ENCODE peak calls at places on chromosomes 4 and X, in ten cellular contexts. One of them, this sample, is unnamed.

GRCh38 chrX:150770623-150771022 is 77.4 kb downstream of the MTMR1 start:
- DNase-seq in T-helper 2 cell: no peak
- DNase-seq in choroid plexus epithelial cell: no peak
- DNase-seq in NCI-H1105 treated with DMSO at 0.1 percent for 48 hours: no peak
- DNase-seq in left cardiac atrium: no peak
- DNase-seq in NCI-H82: peak
- DNase-seq in effector memory CD8-positive, alpha-beta T cell: no peak
- DNase-seq in neural progenitor cell: no peak
- DNase-seq in SK-MEL-5: no peak
- DNase-seq in GM23248: no peak
- DNase-seq in this sample: no peak

GRCh38 chrX:128464091-128464490 is 411.9 kb upstream of the ACTRT1 start:
- DNase-seq in GM23248: no peak
- DNase-seq in SK-MEL-5: no peak
- DNase-seq in NCI-H82: no peak
- DNase-seq in left cardiac atrium: no peak
- DNase-seq in effector memory CD8-positive, alpha-beta T cell: no peak
- DNase-seq in choroid plexus epithelial cell: no peak
- DNase-seq in neural progenitor cell: no peak
- DNase-seq in T-helper 2 cell: no peak
- DNase-seq in NCI-H1105 treated with DMSO at 0.1 percent for 48 hours: no peak
- DNase-seq in this sample: no peak

GRCh38 chr4:82293304-82293703 is 80.5 kb downstream of the HNRNPD start:
- DNase-seq in NCI-H82: no peak
- DNase-seq in choroid plexus epithelial cell: no peak
- DNase-seq in GM23248: no peak
- DNase-seq in NCI-H1105 treated with DMSO at 0.1 percent for 48 hours: no peak
- DNase-seq in T-helper 2 cell: no peak
- DNase-seq in SK-MEL-5: no peak
- DNase-seq in neural progenitor cell: no peak
- DNase-seq in left cardiac atrium: no peak
- DNase-seq in effector memory CD8-positive, alpha-beta T cell: no peak
- DNase-seq in this sample: no peak

GRCh38 chrX:96372313-96373046 is 312.2 kb upstream of the DIAPH2 start:
- DNase-seq in NCI-H82: peak
- DNase-seq in GM23248: peak
- DNase-seq in choroid plexus epithelial cell: peak
- DNase-seq in T-helper 2 cell: no peak
- DNase-seq in effector memory CD8-positive, alpha-beta T cell: no peak
- DNase-seq in SK-MEL-5: peak
- DNase-seq in left cardiac atrium: no peak
- DNase-seq in neural progenitor cell: peak
- DNase-seq in NCI-H1105 treated with DMSO at 0.1 percent for 48 hours: peak
- DNase-seq in this sample: peak

GRCh38 chr4:2745981-2746806 is 9.9 kb downstream of the TNIP2 start:
- DNase-seq in effector memory CD8-positive, alpha-beta T cell: peak
- DNase-seq in left cardiac atrium: peak
- DNase-seq in neural progenitor cell: no peak
- DNase-seq in SK-MEL-5: no peak
- DNase-seq in choroid plexus epithelial cell: peak
- DNase-seq in NCI-H82: no peak
- DNase-seq in NCI-H1105 treated with DMSO at 0.1 percent for 48 hours: no peak
- DNase-seq in T-helper 2 cell: peak
- DNase-seq in GM23248: peak
- DNase-seq in this sample: peak

GRCh38 chrX:134990475-134991473 is at the start of gene SMIM10:
- DNase-seq in left cardiac atrium: peak
- DNase-seq in T-helper 2 cell: no peak
- DNase-seq in GM23248: peak
- DNase-seq in NCI-H1105 treated with DMSO at 0.1 percent for 48 hours: no peak
- DNase-seq in choroid plexus epithelial cell: peak
- DNase-seq in neural progenitor cell: peak
- DNase-seq in SK-MEL-5: no peak
- DNase-seq in effector memory CD8-positive, alpha-beta T cell: no peak
- DNase-seq in NCI-H82: peak
- DNase-seq in this sample: peak

GRCh38 chr4:121380448-121381147 is at the start of gene QRFPR:
- DNase-seq in NCI-H82: no peak
- DNase-seq in T-helper 2 cell: no peak
- DNase-seq in choroid plexus epithelial cell: no peak
- DNase-seq in neural progenitor cell: peak
- DNase-seq in effector memory CD8-positive, alpha-beta T cell: no peak
- DNase-seq in NCI-H1105 treated with DMSO at 0.1 percent for 48 hours: no peak
- DNase-seq in SK-MEL-5: no peak
- DNase-seq in GM23248: peak
- DNase-seq in left cardiac atrium: no peak
- DNase-seq in this sample: no peak

GRCh38 chr4:80307774-80308465 is 27.6 kb upstream of the CFAP299 start:
- DNase-seq in neural progenitor cell: peak
- DNase-seq in NCI-H82: peak
- DNase-seq in NCI-H1105 treated with DMSO at 0.1 percent for 48 hours: peak
- DNase-seq in effector memory CD8-positive, alpha-beta T cell: no peak
- DNase-seq in GM23248: peak
- DNase-seq in choroid plexus epithelial cell: peak
- DNase-seq in left cardiac atrium: peak
- DNase-seq in T-helper 2 cell: no peak
- DNase-seq in SK-MEL-5: no peak
- DNase-seq in this sample: no peak

GRCh38 chr4:39030726-39031125 is 1.5 kb downstream of the TMEM156 start:
- DNase-seq in neural progenitor cell: no peak
- DNase-seq in choroid plexus epithelial cell: peak
- DNase-seq in T-helper 2 cell: no peak
- DNase-seq in NCI-H1105 treated with DMSO at 0.1 percent for 48 hours: no peak
- DNase-seq in SK-MEL-5: no peak
- DNase-seq in effector memory CD8-positive, alpha-beta T cell: no peak
- DNase-seq in GM23248: peak
- DNase-seq in NCI-H82: no peak
- DNase-seq in left cardiac atrium: no peak
- DNase-seq in this sample: no peak

GRCh38 chrX:50680990-50681389 is 133.0 kb downstream of the SHROOM4 start:
- DNase-seq in NCI-H1105 treated with DMSO at 0.1 percent for 48 hours: no peak
- DNase-seq in choroid plexus epithelial cell: peak
- DNase-seq in NCI-H82: peak
- DNase-seq in T-helper 2 cell: no peak
- DNase-seq in neural progenitor cell: peak
- DNase-seq in SK-MEL-5: peak
- DNase-seq in GM23248: peak
- DNase-seq in left cardiac atrium: no peak
- DNase-seq in effector memory CD8-positive, alpha-beta T cell: no peak
- DNase-seq in this sample: no peak

GRCh38 chr4:149914521-149915115 is 99.0 kb upstream of the IQCM start:
- DNase-seq in GM23248: peak
- DNase-seq in choroid plexus epithelial cell: peak
- DNase-seq in NCI-H1105 treated with DMSO at 0.1 percent for 48 hours: peak
- DNase-seq in left cardiac atrium: no peak
- DNase-seq in effector memory CD8-positive, alpha-beta T cell: no peak
- DNase-seq in SK-MEL-5: peak
- DNase-seq in neural progenitor cell: peak
- DNase-seq in T-helper 2 cell: no peak
- DNase-seq in NCI-H82: peak
- DNase-seq in this sample: peak

GRCh38 chrX:111492085-111492484 is 19.4 kb upstream of the SERTM2 start:
- DNase-seq in effector memory CD8-positive, alpha-beta T cell: no peak
- DNase-seq in SK-MEL-5: no peak
- DNase-seq in left cardiac atrium: no peak
- DNase-seq in NCI-H1105 treated with DMSO at 0.1 percent for 48 hours: peak
- DNase-seq in neural progenitor cell: no peak
- DNase-seq in T-helper 2 cell: no peak
- DNase-seq in GM23248: no peak
- DNase-seq in choroid plexus epithelial cell: no peak
- DNase-seq in NCI-H82: no peak
- DNase-seq in this sample: no peak

This sample was measured in NCI-H460.